ENCODE peak calls at places on chromosome 7, in four cellular contexts. One of them, this sample, is unnamed.

GRCh38 chr7:130902755-130903357 is 168.8 kb upstream of the KLF14 start:
- DNase-seq in CD8-positive, alpha-beta T cell: no peak
- DNase-seq in cardiac muscle cell: no peak
- DNase-seq in AG10803: no peak
- DNase-seq in this sample: no peak

GRCh38 chr7:936131-937054 is 18.1 kb downstream of the ADAP1 start:
- DNase-seq in CD8-positive, alpha-beta T cell: no peak
- DNase-seq in cardiac muscle cell: no peak
- DNase-seq in AG10803: no peak
- DNase-seq in this sample: peak; percentile 76

GRCh38 chr7:45591101-45591906 is 17.1 kb downstream of the ADCY1 start:
- DNase-seq in CD8-positive, alpha-beta T cell: no peak
- DNase-seq in cardiac muscle cell: no peak
- DNase-seq in AG10803: no peak
- DNase-seq in this sample: no peak

GRCh38 chr7:140383954-140384713 is 14.2 kb downstream of the SLC37A3 start:
- DNase-seq in CD8-positive, alpha-beta T cell: no peak
- DNase-seq in cardiac muscle cell: no peak
- DNase-seq in AG10803: no peak
- DNase-seq in this sample: no peak

GRCh38 chr7:92785923-92786322 is 50.5 kb downstream of the CDK6 start:
- DNase-seq in CD8-positive, alpha-beta T cell: no peak
- DNase-seq in cardiac muscle cell: peak; percentile 81
- DNase-seq in AG10803: peak; percentile 68
- DNase-seq in this sample: peak; percentile 78

GRCh38 chr7:21261627-21262564 is 166.0 kb upstream of the SP4 start:
- DNase-seq in CD8-positive, alpha-beta T cell: peak; percentile 7
- DNase-seq in cardiac muscle cell: peak; percentile 55
- DNase-seq in AG10803: peak; percentile 12
- DNase-seq in this sample: peak; percentile 28

GRCh38 chr7:95921543-95921942 is 149.2 kb downstream of the DYNC1I1 start:
- DNase-seq in CD8-positive, alpha-beta T cell: no peak
- DNase-seq in cardiac muscle cell: no peak
- DNase-seq in AG10803: peak; percentile 39
- DNase-seq in this sample: peak; percentile 54

GRCh38 chr7:101912711-101913110 is 95.3 kb downstream of the CUX1 start:
- DNase-seq in CD8-positive, alpha-beta T cell: no peak
- DNase-seq in cardiac muscle cell: peak; percentile 74
- DNase-seq in AG10803: no peak
- DNase-seq in this sample: peak; percentile 55

GRCh38 chr7:121395494-121395960 is 581 bp downstream of the FAM3C start:
- DNase-seq in CD8-positive, alpha-beta T cell: peak; percentile 27
- DNase-seq in cardiac muscle cell: peak; percentile 35
- DNase-seq in AG10803: peak; percentile 15
- DNase-seq in this sample: no peak

GRCh38 chr7:19117081-19117869 is at the start of gene TWIST1:
- DNase-seq in CD8-positive, alpha-beta T cell: no peak
- DNase-seq in cardiac muscle cell: peak; percentile 97
- DNase-seq in AG10803: peak; percentile 99
- DNase-seq in this sample: peak; percentile 91

GRCh38 chr7:110522061-110522750 is 568.7 kb upstream of the LRRN3 start:
- DNase-seq in CD8-positive, alpha-beta T cell: no peak
- DNase-seq in cardiac muscle cell: no peak
- DNase-seq in AG10803: no peak
- DNase-seq in this sample: no peak

GRCh38 chr7:80098795-80099194 is 35.8 kb upstream of the GNAI1 start:
- DNase-seq in CD8-positive, alpha-beta T cell: no peak
- DNase-seq in cardiac muscle cell: no peak
- DNase-seq in AG10803: no peak
- DNase-seq in this sample: no peak

GRCh38 chr7:123410273-123410928 is 124.0 kb downstream of the IQUB start:
- DNase-seq in CD8-positive, alpha-beta T cell: no peak
- DNase-seq in cardiac muscle cell: peak; percentile 90
- DNase-seq in AG10803: no peak
- DNase-seq in this sample: peak; percentile 90

GRCh38 chr7:17623546-17624185 is 316.6 kb downstream of the SNX13 start:
- DNase-seq in CD8-positive, alpha-beta T cell: no peak
- DNase-seq in cardiac muscle cell: peak; percentile 15
- DNase-seq in AG10803: peak; percentile 12
- DNase-seq in this sample: peak; percentile 38

DNA sequence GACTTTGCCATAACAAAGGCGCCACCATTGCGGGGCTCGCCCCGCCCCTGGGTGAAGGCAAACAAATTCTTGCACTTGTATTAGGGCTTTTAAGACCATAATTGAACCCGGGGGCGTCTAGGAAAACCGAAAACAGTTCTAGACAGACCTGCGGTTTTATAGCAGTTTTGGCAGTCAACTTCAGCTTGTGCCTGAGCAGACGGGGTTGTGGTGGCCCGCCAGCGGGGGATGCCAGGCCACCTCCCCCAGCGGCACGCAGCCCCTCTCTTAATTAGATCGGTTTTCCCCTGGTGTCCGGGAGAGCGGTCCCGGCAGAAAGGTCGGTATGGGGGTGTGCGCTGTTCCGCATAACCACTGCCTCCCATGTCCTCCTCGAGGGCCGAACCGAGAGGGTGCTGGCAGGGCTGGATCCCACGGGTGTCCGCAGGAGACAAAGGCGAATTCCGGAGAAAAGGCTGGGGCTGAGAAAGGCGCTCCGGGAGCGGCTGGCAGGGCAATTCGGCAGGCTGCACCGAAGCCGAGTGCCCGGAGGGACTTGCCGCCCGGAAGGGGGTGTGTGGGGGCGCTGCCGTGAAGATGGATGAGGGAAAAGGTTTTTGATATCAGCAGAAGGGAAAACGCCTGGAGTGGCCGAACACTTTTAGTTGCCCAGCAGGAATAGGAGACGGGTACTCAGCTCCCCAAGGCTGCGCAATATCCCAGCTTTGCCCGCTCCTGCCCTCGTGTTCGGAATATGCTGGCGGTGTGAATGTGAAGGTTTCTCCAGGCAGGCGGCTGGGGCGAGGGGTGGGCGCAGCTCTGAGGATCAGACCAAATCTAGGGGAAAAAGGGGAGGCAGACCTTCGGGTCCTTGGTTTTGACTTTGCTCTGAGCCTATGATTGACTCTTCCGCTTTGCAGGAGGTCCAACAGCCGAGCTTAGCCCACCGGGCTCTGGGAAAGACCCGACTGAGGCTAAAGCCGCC is 3.0 kb upstream of the HOXA11 start:
- DNase-seq in CD8-positive, alpha-beta T cell: no peak
- DNase-seq in cardiac muscle cell: no peak
- DNase-seq in AG10803: no peak
- DNase-seq in this sample: no peak
- H3K4me3 ChIP-seq in CD8-positive, alpha-beta T cell: peak overlapping the region; percentile 41
- H3K4me3 ChIP-seq in cardiac muscle cell: peak overlapping the region; percentile 10
- H3K4me3 ChIP-seq in AG10803: peak overlapping the region; percentile 22
- H3K4me3 ChIP-seq in this sample: no peak overlapping the region

GRCh38 chr7:14457567-14458453 is 444.7 kb downstream of the DGKB start:
- DNase-seq in CD8-positive, alpha-beta T cell: no peak
- DNase-seq in cardiac muscle cell: peak; percentile 93
- DNase-seq in AG10803: peak; percentile 80
- DNase-seq in this sample: peak; percentile 93
- TF ChIP-seq CTCF in CD8-positive, alpha-beta T cell: peak; percentile 76
- TF ChIP-seq CTCF in cardiac muscle cell: peak; percentile 79
- TF ChIP-seq CTCF in AG10803: peak; percentile 94
- TF ChIP-seq CTCF in this sample: peak; percentile 77

GRCh38 chr7:128831994-128832879 is 2.0 kb downstream of the FLNC start:
- DNase-seq in CD8-positive, alpha-beta T cell: no peak
- DNase-seq in cardiac muscle cell: peak; percentile 63
- DNase-seq in AG10803: peak; percentile 41
- DNase-seq in this sample: peak; percentile 52
- H3K4me3 ChIP-seq in CD8-positive, alpha-beta T cell: no peak overlapping the region
- H3K4me3 ChIP-seq in cardiac muscle cell: peak overlapping the region; percentile 72
- H3K4me3 ChIP-seq in AG10803: peak overlapping the region; percentile 96
- H3K4me3 ChIP-seq in this sample: peak overlapping the region; percentile 68

GRCh38 chr7:85928500-85928899 is 715.2 kb upstream of the GRM3 start:
- DNase-seq in CD8-positive, alpha-beta T cell: no peak
- DNase-seq in cardiac muscle cell: no peak
- DNase-seq in AG10803: no peak
- DNase-seq in this sample: no peak

GRCh38 chr7:85927226-85927625 is 716.5 kb upstream of the GRM3 start:
- DNase-seq in CD8-positive, alpha-beta T cell: no peak
- DNase-seq in cardiac muscle cell: no peak
- DNase-seq in AG10803: no peak
- DNase-seq in this sample: no peak

GRCh38 chr7:85931919-85932318 is 711.8 kb upstream of the GRM3 start:
- DNase-seq in CD8-positive, alpha-beta T cell: no peak
- DNase-seq in cardiac muscle cell: no peak
- DNase-seq in AG10803: no peak
- DNase-seq in this sample: no peak
- TF ChIP-seq CTCF in CD8-positive, alpha-beta T cell: no peak
- TF ChIP-seq CTCF in cardiac muscle cell: no peak
- TF ChIP-seq CTCF in AG10803: no peak
- TF ChIP-seq CTCF in this sample: no peak

GRCh38 chr7:132435016-132435990 is 141.0 kb downstream of the PLXNA4 start:
- DNase-seq in CD8-positive, alpha-beta T cell: no peak
- DNase-seq in cardiac muscle cell: peak; percentile 46
- DNase-seq in AG10803: no peak
- DNase-seq in this sample: peak; percentile 41

GRCh38 chr7:132434041-132434440 is 142.2 kb downstream of the PLXNA4 start:
- DNase-seq in CD8-positive, alpha-beta T cell: no peak
- DNase-seq in cardiac muscle cell: no peak
- DNase-seq in AG10803: no peak
- DNase-seq in this sample: no peak

GRCh38 chr7:132436121-132436520 is 140.1 kb downstream of the PLXNA4 start:
- DNase-seq in CD8-positive, alpha-beta T cell: no peak
- DNase-seq in cardiac muscle cell: no peak
- DNase-seq in AG10803: no peak
- DNase-seq in this sample: peak; percentile 28

GRCh38 chr7:132440126-132440525 is 136.1 kb downstream of the PLXNA4 start:
- DNase-seq in CD8-positive, alpha-beta T cell: no peak
- DNase-seq in cardiac muscle cell: no peak
- DNase-seq in AG10803: no peak
- DNase-seq in this sample: no peak

DNA sequence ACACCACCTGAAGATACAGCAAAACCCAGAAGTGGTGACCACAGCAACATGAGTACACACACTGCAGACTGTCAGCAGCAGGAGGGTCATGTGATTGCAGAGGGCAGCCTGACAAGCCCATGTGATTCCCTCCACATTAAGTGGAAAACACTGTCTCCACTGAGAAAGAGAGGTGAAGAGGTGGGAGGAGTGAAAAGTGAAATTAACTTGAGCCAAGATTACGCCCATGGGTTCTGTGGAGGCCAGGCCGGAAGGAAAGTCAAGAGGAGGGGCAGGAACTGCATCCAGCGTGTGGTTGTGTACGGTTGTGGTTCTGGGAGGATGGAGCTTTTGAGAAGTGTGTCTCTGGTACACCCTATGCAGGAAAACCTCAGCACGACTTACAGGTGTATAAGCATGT is 138.5 kb downstream of the PLXNA4 start:
- DNase-seq in CD8-positive, alpha-beta T cell: no peak
- DNase-seq in cardiac muscle cell: no peak
- DNase-seq in AG10803: no peak
- DNase-seq in this sample: peak; percentile 36
- H3K4me3 ChIP-seq in CD8-positive, alpha-beta T cell: peak overlapping the region; percentile 13
- H3K4me3 ChIP-seq in cardiac muscle cell: no peak overlapping the region
- H3K4me3 ChIP-seq in AG10803: no peak overlapping the region
- H3K4me3 ChIP-seq in this sample: no peak overlapping the region

GRCh38 chr7:76069238-76069638 is 21.3 kb downstream of the MDH2 start:
- DNase-seq in CD8-positive, alpha-beta T cell: no peak
- DNase-seq in cardiac muscle cell: peak; percentile 92
- DNase-seq in AG10803: peak; percentile 90
- DNase-seq in this sample: peak; percentile 93
- TF ChIP-seq CTCF in CD8-positive, alpha-beta T cell: no peak
- TF ChIP-seq CTCF in cardiac muscle cell: peak; percentile 42
- TF ChIP-seq CTCF in AG10803: peak; percentile 51
- TF ChIP-seq CTCF in this sample: peak; percentile 55

GRCh38 chr7:142939226-142939910 is at the start of gene LLCFC1:
- DNase-seq in CD8-positive, alpha-beta T cell: no peak
- DNase-seq in cardiac muscle cell: no peak
- DNase-seq in AG10803: no peak
- DNase-seq in this sample: no peak
- H3K4me3 ChIP-seq in CD8-positive, alpha-beta T cell: no peak within 1 kb of the TSS
- H3K4me3 ChIP-seq in cardiac muscle cell: no peak within 1 kb of the TSS
- H3K4me3 ChIP-seq in AG10803: no peak within 1 kb of the TSS
- H3K4me3 ChIP-seq in this sample: no peak within 1 kb of the TSS

GRCh38 chr7:5477126-5477525 is 53.5 kb upstream of the TNRC18 start:
- DNase-seq in CD8-positive, alpha-beta T cell: no peak
- DNase-seq in cardiac muscle cell: no peak
- DNase-seq in AG10803: no peak
- DNase-seq in this sample: no peak

GRCh38 chr7:5476001-5476400 is 52.4 kb upstream of the TNRC18 start:
- DNase-seq in CD8-positive, alpha-beta T cell: no peak
- DNase-seq in cardiac muscle cell: no peak
- DNase-seq in AG10803: no peak
- DNase-seq in this sample: no peak

GRCh38 chr7:5478568-5479045 is 55.0 kb upstream of the TNRC18 start:
- DNase-seq in CD8-positive, alpha-beta T cell: no peak
- DNase-seq in cardiac muscle cell: no peak
- DNase-seq in AG10803: no peak
- DNase-seq in this sample: no peak

GRCh38 chr7:5479133-5479745 is 55.6 kb upstream of the TNRC18 start:
- DNase-seq in CD8-positive, alpha-beta T cell: no peak
- DNase-seq in cardiac muscle cell: no peak
- DNase-seq in AG10803: peak; percentile 85
- DNase-seq in this sample: no peak

GRCh38 chr7:5477723-5478531 is 54.3 kb upstream of the TNRC18 start:
- DNase-seq in CD8-positive, alpha-beta T cell: no peak
- DNase-seq in cardiac muscle cell: no peak
- DNase-seq in AG10803: no peak
- DNase-seq in this sample: no peak
- TF ChIP-seq CTCF in CD8-positive, alpha-beta T cell: no peak
- TF ChIP-seq CTCF in cardiac muscle cell: peak; percentile 18
- TF ChIP-seq CTCF in AG10803: peak; percentile 41
- TF ChIP-seq CTCF in this sample: peak; percentile 23

This sample was measured in cardiac fibroblast.